ENCODE peak calls at places on chromosomes 12 and 14, in nine cellular contexts. S is M059J; W is GM12891; T is AG04450; K is upper lobe of left lung; A is EL; I is activated gamma-delta T cell treated with anti-CD3 and anti-CD28 coated beads, Interleukin-2, amount 50 U/mL, for 16 hours; P is NCI-H1092 treated with DMSO at 0.1 percent for 48 hours; U is mucosa of descending colon. M is an unnamed sample.

GRCh38 chr12:121230538-121230907 is 20.6 kb downstream of the P2RX4 start:
- DNase-seq in S (no peak), W (no peak), T (no peak), K (no peak), A (no peak), I (no peak), P (no peak), U (no peak), M (no peak)

GRCh38 chr14:67764496-67764895 is 51.9 kb downstream of the ZFYVE26 start:
- DNase-seq in S (no peak), W (no peak), T (no peak), K (no peak), A (no peak), I (no peak), P (no peak), U (peak), M (no peak)

GRCh38 chr12:6345319-6346071 is 3.6 kb upstream of the TNFRSF1A start:
- DNase-seq in S (peak), W (no peak), T (peak), K (no peak), A (peak), I (no peak), P (no peak), U (no peak), M (peak)

GRCh38 chr12:111303531-111303930 is 65.4 kb downstream of the PHETA1 start:
- DNase-seq in S (no peak), W (no peak), T (no peak), K (no peak), A (no peak), I (no peak), P (no peak), U (no peak), M (no peak)

GRCh38 chr12:109880938-109881337 is 597 bp upstream of the GLTP start:
- DNase-seq in S (no peak), W (no peak), T (no peak), K (no peak), A (peak), I (no peak), P (no peak), U (no peak), M (no peak)

GRCh38 chr14:23573384-23573783 is 5.2 kb downstream of the JPH4 start:
- DNase-seq in S (no peak), W (no peak), T (no peak), K (no peak), A (no peak), I (no peak), P (no peak), U (no peak), M (no peak)

GRCh38 chr14:50825307-50825706 is 5.7 kb downstream of the NIN start:
- DNase-seq in S (no peak), W (no peak), T (no peak), K (no peak), A (no peak), I (no peak), P (no peak), U (no peak), M (no peak)

GRCh38 chr12:98582093-98582492 is 11.4 kb upstream of the SLC25A3 start:
- DNase-seq in S (peak), W (no peak), T (no peak), K (no peak), A (peak), I (no peak), P (no peak), U (no peak), M (no peak)

GRCh38 chr12:58314610-58315009 is 373.2 kb downstream of the ATP23 start:
- DNase-seq in S (peak), W (no peak), T (no peak), K (no peak), A (peak), I (no peak), P (no peak), U (no peak), M (no peak)

GRCh38 chr12:92055877-92056276 is 89.8 kb downstream of the BTG1 start:
- DNase-seq in S (no peak), W (no peak), T (no peak), K (no peak), A (no peak), I (peak), P (no peak), U (peak), M (no peak)

GRCh38 chr12:58414398-58414871 is 473.1 kb downstream of the ATP23 start:
- DNase-seq in S (peak), W (no peak), T (peak), K (no peak), A (peak), I (no peak), P (no peak), U (no peak), M (peak)

GRCh38 chr12:123916729-123917128 is 55.9 kb downstream of the CCDC92 start:
- DNase-seq in S (no peak), W (no peak), T (no peak), K (no peak), A (peak), I (peak), P (no peak), U (no peak), M (no peak)

GRCh38 chr14:99757331-99758070 is 35.7 kb upstream of the EML1 start:
- DNase-seq in S (peak), W (no peak), T (peak), K (no peak), A (peak), I (no peak), P (no peak), U (no peak), M (peak)

GRCh38 chr12:77813558-77813957 is 17.1 kb upstream of the NAV3 start:
- DNase-seq in S (no peak), W (no peak), T (no peak), K (no peak), A (no peak), I (no peak), P (no peak), U (no peak), M (no peak)

GRCh38 chr12:12823308-12823707 is 10.2 kb downstream of the DDX47 start:
- DNase-seq in S (peak), W (no peak), T (peak), K (no peak), A (peak), I (no peak), P (no peak), U (no peak), M (peak)

GRCh38 chr14:100081997-100082625 is 16.9 kb downstream of the EVL start:
- DNase-seq in S (no peak), W (no peak), T (no peak), K (no peak), A (no peak), I (no peak), P (no peak), U (no peak), M (no peak)

GRCh38 chr12:69254046-69254445 is 14.7 kb downstream of the CPSF6 start:
- DNase-seq in S (peak), W (no peak), T (no peak), K (no peak), A (peak), I (no peak), P (peak), U (peak), M (peak)

GRCh38 chr12:57611810-57612710 is 825 bp downstream of the ARHGEF25 start:
- DNase-seq in S (no peak), W (no peak), T (no peak), K (no peak), A (no peak), I (no peak), P (no peak), U (no peak), M (no peak)

GRCh38 chr14:61461808-61462275 is 140.5 kb downstream of the PRKCH start:
- DNase-seq in S (peak), W (no peak), T (peak), K (no peak), A (peak), I (no peak), P (peak), U (peak), M (peak)

GRCh38 chr12:6684609-6685008 is 4.6 kb downstream of the ZNF384 start:
- DNase-seq in S (peak), W (no peak), T (no peak), K (no peak), A (peak), I (peak), P (peak), U (peak), M (no peak)

GRCh38 chr14:72186461-72187035 is 254.3 kb downstream of the RGS6 start:
- DNase-seq in S (no peak), W (no peak), T (no peak), K (no peak), A (no peak), I (no peak), P (no peak), U (peak), M (peak)

GRCh38 chr14:81504864-81505263 is 28.8 kb downstream of the SEL1L start:
- DNase-seq in S (no peak), W (no peak), T (no peak), K (no peak), A (no peak), I (no peak), P (no peak), U (no peak), M (no peak)

GRCh38 chr12:88663001-88663400 is 82.7 kb upstream of the KITLG start:
- DNase-seq in S (no peak), W (no peak), T (no peak), K (no peak), A (no peak), I (no peak), P (no peak), U (no peak), M (no peak)

GRCh38 chr12:20798561-20798960 is 11.9 kb upstream of the SLCO1B3 start:
- DNase-seq in S (peak), W (no peak), T (no peak), K (no peak), A (peak), I (no peak), P (no peak), U (peak), M (peak)

GRCh38 chr12:105911966-105912365 is 226.8 kb downstream of the NUAK1 start:
- DNase-seq in S (peak), W (no peak), T (no peak), K (no peak), A (no peak), I (no peak), P (no peak), U (no peak), M (no peak)

GRCh38 chr12:20865873-20866272 is 55.4 kb downstream of the SLCO1B3 start:
- DNase-seq in S (peak), W (no peak), T (no peak), K (no peak), A (no peak), I (no peak), P (no peak), U (no peak), M (no peak)

GRCh38 chr12:75315518-75315917 is 14.6 kb downstream of the CAPS2 start:
- DNase-seq in S (peak), W (no peak), T (no peak), K (no peak), A (peak), I (no peak), P (no peak), U (no peak), M (no peak)

GRCh38 chr12:114391088-114391487 is 14.9 kb downstream of the TBX5 start:
- DNase-seq in S (no peak), W (no peak), T (no peak), K (no peak), A (no peak), I (no peak), P (no peak), U (no peak), M (no peak)